ENCODE peak calls at places on chromosomes 2 and 18, in four cellular contexts. One of them, this sample, is unnamed.

GRCh38 chr2:182650704-182651103 is 65.4 kb upstream of the DNAJC10 start:
- DNase-seq in H54: no peak
- DNase-seq in A172: peak; percentile 62
- DNase-seq in NCI-H2081: peak; percentile 53
- DNase-seq in this sample: no peak

GRCh38 chr2:159853101-159853500 is 55.1 kb upstream of the CD302 start:
- DNase-seq in H54: no peak
- DNase-seq in NCI-H2081: no peak
- DNase-seq in A172: no peak
- DNase-seq in this sample: no peak

GRCh38 chr2:225086439-225086838 is 44.2 kb upstream of the DOCK10 start:
- DNase-seq in A172: no peak
- DNase-seq in NCI-H2081: no peak
- DNase-seq in H54: no peak
- DNase-seq in this sample: no peak

GRCh38 chr2:43142921-43143438 is 83.4 kb downstream of the ZFP36L2 start:
- DNase-seq in A172: no peak
- DNase-seq in H54: no peak
- DNase-seq in NCI-H2081: no peak
- DNase-seq in this sample: no peak

GRCh38 chr2:217993055-217993645 is 9.6 kb downstream of the TNS1 start:
- DNase-seq in NCI-H2081: no peak
- DNase-seq in A172: peak; percentile 70
- DNase-seq in H54: no peak
- DNase-seq in this sample: no peak

GRCh38 chr2:119823734-119824334 is 64.1 kb downstream of the PTPN4 start:
- DNase-seq in A172: peak; percentile 42
- DNase-seq in NCI-H2081: no peak
- DNase-seq in H54: no peak
- DNase-seq in this sample: no peak

GRCh38 chr2:216632952-216633615 is at the start of gene IGFBP2:
- DNase-seq in A172: no peak
- DNase-seq in H54: no peak
- DNase-seq in NCI-H2081: peak; percentile 79
- DNase-seq in this sample: peak; percentile 52

GRCh38 chr2:239809391-239809790 is 215.8 kb downstream of the NDUFA10 start:
- DNase-seq in H54: no peak
- DNase-seq in NCI-H2081: no peak
- DNase-seq in A172: no peak
- DNase-seq in this sample: no peak

GRCh38 chr2:6929196-6929874 is 12.1 kb downstream of the RNF144A start:
- DNase-seq in A172: no peak
- DNase-seq in NCI-H2081: no peak
- DNase-seq in H54: no peak
- DNase-seq in this sample: no peak

GRCh38 chr18:35071819-35072247 is 30.6 kb downstream of the MAPRE2 start:
- DNase-seq in NCI-H2081: no peak
- DNase-seq in A172: no peak
- DNase-seq in H54: no peak
- DNase-seq in this sample: no peak

GRCh38 chr2:10305254-10305635 is 2.5 kb downstream of the HPCAL1 start:
- DNase-seq in H54: no peak
- DNase-seq in A172: no peak
- DNase-seq in NCI-H2081: no peak
- DNase-seq in this sample: no peak

GRCh38 chr2:179050735-179051134 is 798 bp upstream of the CCDC141 start:
- DNase-seq in NCI-H2081: no peak
- DNase-seq in H54: no peak
- DNase-seq in A172: no peak
- DNase-seq in this sample: no peak

GRCh38 chr2:9812945-9813311 is 30.3 kb upstream of the TAF1B start:
- DNase-seq in NCI-H2081: no peak
- DNase-seq in H54: no peak
- DNase-seq in A172: no peak
- DNase-seq in this sample: no peak

GRCh38 chr2:241519669-241520068 is 11.3 kb upstream of the STK25 start:
- DNase-seq in A172: no peak
- DNase-seq in NCI-H2081: no peak
- DNase-seq in H54: no peak
- DNase-seq in this sample: no peak

GRCh38 chr2:138028538-138028937 is 64.3 kb downstream of the HNMT start:
- DNase-seq in NCI-H2081: no peak
- DNase-seq in A172: no peak
- DNase-seq in H54: no peak
- DNase-seq in this sample: no peak

GRCh38 chr18:22165049-22165602 is 4.3 kb upstream of the GATA6 start:
- DNase-seq in NCI-H2081: no peak
- DNase-seq in A172: no peak
- DNase-seq in H54: no peak
- DNase-seq in this sample: no peak

GRCh38 chr2:203934006-203934632 is 2.4 kb upstream of the ICOS start:
- DNase-seq in A172: no peak
- DNase-seq in NCI-H2081: no peak
- DNase-seq in H54: no peak
- DNase-seq in this sample: no peak

GRCh38 chr2:9914384-9915065 is 37.0 kb upstream of the GRHL1 start:
- DNase-seq in A172: peak; percentile 90
- DNase-seq in NCI-H2081: no peak
- DNase-seq in H54: peak; percentile 75
- DNase-seq in this sample: peak; percentile 17

GRCh38 chr2:59658906-59659305 is 894.5 kb downstream of the BCL11A start:
- DNase-seq in H54: no peak
- DNase-seq in NCI-H2081: no peak
- DNase-seq in A172: no peak
- DNase-seq in this sample: no peak